ENCODE peak calls at places on chromosomes 12 and 14, in nine cellular contexts. H is RWPE1, K is omental fat pad, Z is lower lobe of right lung, F is WTC11, L is tibial artery, O is cardiac muscle cell, T is neural progenitor cell, C is fibroblast of lung. X is an unnamed sample.

GRCh38 chr14:66284346-66284745 is 201.8 kb upstream of the CCDC196 start:
- DNase-seq in F (no peak), C (peak; percentile 46), H (peak; percentile 10), T (no peak), L (no peak), K (no peak), Z (no peak), O (peak; percentile 5), X (no peak)

GRCh38 chr12:92122941-92123779 is 22.5 kb downstream of the BTG1 start:
- DNase-seq in F (no peak), T (no peak), O (no peak), L (no peak), C (no peak), K (no peak), Z (no peak), H (no peak), X (no peak)

GRCh38 chr14:103118663-103119404 is 4.4 kb upstream of the TNFAIP2 start:
- DNase-seq in F (no peak), K (no peak), C (no peak), O (no peak), L (peak; percentile 81), H (no peak), T (no peak), Z (peak; percentile 95), X (no peak)

GRCh38 chr12:120134307-120134980 is 17.9 kb upstream of the RAB35 start:
- DNase-seq in K (no peak), T (no peak), F (no peak), O (no peak), C (no peak), Z (no peak), H (no peak), L (no peak), X (no peak)

GRCh38 chr14:87998414-87998813 is 5.4 kb upstream of the GALC start:
- DNase-seq in K (no peak), O (no peak), C (no peak), F (no peak), Z (no peak), T (no peak), H (no peak), L (no peak), X (no peak)

GRCh38 chr14:30291216-30291615 is 267.7 kb upstream of the G2E3 start:
- DNase-seq in Z (no peak), L (no peak), F (no peak), T (no peak), K (no peak), C (peak; percentile 91), O (peak; percentile 67), H (peak; percentile 54), X (no peak)

GRCh38 chr12:27094726-27095125 is 12.3 kb upstream of the C12orf71 start:
- DNase-seq in T (no peak), H (no peak), F (no peak), Z (no peak), L (no peak), K (no peak), C (no peak), O (no peak), X (no peak)

GRCh38 chr14:49999826-50000214 is 106.9 kb downstream of the ARF6 start:
- DNase-seq in H (no peak), O (no peak), C (no peak), Z (no peak), L (no peak), T (no peak), K (no peak), F (no peak), X (no peak)

GRCh38 chr12:10503460-10503859 is 2.2 kb upstream of the EIF2S3B start:
- DNase-seq in F (no peak), K (no peak), T (no peak), H (no peak), C (no peak), O (no peak), L (no peak), Z (no peak), X (no peak)

GRCh38 chr12:131368073-131369071 is 342.5 kb upstream of the SFSWAP start:
- DNase-seq in H (no peak), K (no peak), F (no peak), L (no peak), C (no peak), T (no peak), Z (peak; percentile 28), O (no peak), X (no peak)

GRCh38 chr14:74739293-74740030 is 23.7 kb upstream of the YLPM1 start:
- DNase-seq in F (no peak), O (no peak), H (no peak), T (no peak), L (no peak), C (peak; percentile 22), Z (no peak), K (no peak), X (no peak)

GRCh38 chr12:19771858-19772257 is 332.6 kb downstream of the AEBP2 start:
- DNase-seq in Z (no peak), K (no peak), F (no peak), L (no peak), O (peak; percentile 91), H (no peak), T (no peak), C (peak; percentile 98), X (no peak)

GRCh38 chr14:93430319-93430801 is 379 bp upstream of the UNC79 start:
- DNase-seq in L (no peak), T (peak; percentile 85), C (peak; percentile 30), F (peak; percentile 77), H (no peak), O (peak; percentile 55), Z (no peak), K (no peak), X (peak; percentile 37)

GRCh38 chr14:26765768-26766550 is 168.1 kb upstream of the NOVA1 start:
- DNase-seq in F (no peak), Z (no peak), C (peak; percentile 95), K (peak; percentile 24), H (no peak), T (peak; percentile 30), L (peak; percentile 35), O (peak; percentile 91), X (no peak)

GRCh38 chr12:109961612-109962011 is 34.6 kb downstream of the GIT2 start:
- DNase-seq in T (no peak), O (no peak), Z (no peak), C (peak; percentile 55), H (no peak), K (no peak), L (no peak), F (no peak), X (no peak)

GRCh38 chr12:116201908-116202307 is 75.6 kb downstream of the MED13L start:
- DNase-seq in C (peak; percentile 82), O (no peak), T (no peak), K (no peak), F (no peak), H (no peak), L (no peak), Z (no peak), X (no peak)

GRCh38 chr14:101347893-101348777 is 213.2 kb upstream of the DIO3 start:
- DNase-seq in L (no peak), O (no peak), T (no peak), H (no peak), Z (no peak), F (no peak), K (no peak), C (no peak), X (no peak)

DNA sequence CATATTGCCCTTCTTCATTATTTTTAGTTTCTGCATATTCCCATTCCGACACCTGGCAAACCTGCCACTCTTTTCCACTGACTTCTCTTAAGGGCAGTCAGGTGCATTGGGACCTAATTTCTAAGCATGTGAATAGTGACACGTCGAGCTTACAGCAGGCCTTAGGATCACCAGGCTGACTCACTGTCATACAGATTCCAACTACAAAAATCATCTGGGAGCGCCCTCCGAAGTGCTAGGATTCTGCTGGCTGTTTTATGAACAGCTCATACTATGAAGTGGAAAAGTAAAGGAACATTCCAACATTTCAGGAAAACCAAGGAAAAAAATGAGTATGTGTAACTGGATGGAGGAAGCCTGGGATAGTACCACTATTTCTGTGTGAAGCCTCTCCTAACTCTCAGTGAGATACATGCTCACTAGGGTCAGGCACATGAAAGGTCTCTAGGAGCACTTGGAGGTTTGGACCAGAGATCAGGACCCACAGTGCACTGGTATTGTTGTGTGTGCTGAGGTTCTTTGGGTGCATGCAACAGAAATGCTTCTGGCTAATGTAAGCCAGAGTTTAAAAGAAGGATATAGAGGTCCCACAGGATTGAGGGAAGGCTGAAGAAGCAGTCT is 257.4 kb downstream of the ZFP36L1 start:
- DNase-seq in Z (no peak), F (no peak), C (peak; percentile 98), K (no peak), H (peak; percentile 67), T (no peak), L (no peak), O (peak; percentile 58), X (no peak)
- TF ChIP-seq CTCF in Z (no peak), F (no peak), C (no peak), K (no peak), H (no peak), T (no peak), L (no peak), O (no peak), X (no peak)

GRCh38 chr14:22613091-22613695 is 15.1 kb downstream of the ABHD4 start:
- DNase-seq in F (no peak), Z (no peak), L (no peak), T (no peak), H (no peak), K (no peak), O (no peak), C (peak; percentile 20), X (no peak)
- TF ChIP-seq CTCF in F (no peak), Z (no peak), L (no peak), T (peak; percentile 9), H (no peak), K (no peak), O (peak; percentile 3), C (peak; percentile 22), X (peak; percentile 51)

GRCh38 chr12:38056701-38057689 is 259.6 kb upstream of the ALG10B start:
- DNase-seq in H (peak; percentile 40), F (no peak), Z (no peak), C (no peak), O (no peak), L (no peak), T (no peak), K (no peak), X (no peak)

GRCh38 chr12:38053113-38053512 is 263.5 kb upstream of the ALG10B start:
- DNase-seq in Z (no peak), F (no peak), C (no peak), L (no peak), K (no peak), O (no peak), H (no peak), T (no peak), X (no peak)

GRCh38 chr12:38053655-38054464 is 262.7 kb upstream of the ALG10B start:
- DNase-seq in Z (peak; percentile 67), O (no peak), T (no peak), L (no peak), F (no peak), H (peak; percentile 15), K (no peak), C (no peak), X (no peak)
- TF ChIP-seq CTCF in Z (peak; percentile 35), O (no peak), T (no peak), L (no peak), F (no peak), H (no peak), K (no peak), C (no peak), X (no peak)

DNA sequence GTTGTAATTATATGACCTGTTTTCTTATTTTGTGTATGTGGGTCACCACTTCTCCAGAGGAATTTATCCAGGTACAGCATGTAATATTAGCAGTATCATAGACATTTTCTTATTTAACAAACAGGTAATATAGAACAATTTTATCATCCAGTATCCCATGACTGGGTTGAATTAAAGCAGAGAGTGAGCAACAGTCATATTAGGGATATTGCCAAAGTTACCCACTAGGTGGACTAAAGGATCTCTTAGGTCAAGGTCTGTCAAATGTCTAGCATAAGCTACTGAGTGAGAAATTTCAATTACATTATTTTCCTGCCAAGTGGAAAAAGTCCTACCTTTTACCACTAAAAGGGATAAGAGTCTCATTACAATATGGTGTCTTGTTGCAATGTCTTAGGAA is 62.1 kb upstream of the TRIM9 start:
- DNase-seq in F (no peak), T (no peak), O (peak; percentile 66), K (no peak), C (no peak), Z (no peak), H (peak; percentile 18), L (no peak), X (no peak)
- TF ChIP-seq CTCF in F (peak; percentile 19), T (peak; percentile 33), O (peak; percentile 64), K (no peak), C (peak; percentile 49), Z (peak; percentile 16), H (peak; percentile 24), L (no peak), X (peak; percentile 52)

X was measured in neural crest cell.